ENCODE peak calls at places on chromosomes 7 and 10, in nine cellular contexts. One of them, this sample, is unnamed.

GRCh38 chr7:36015733-36016132 is 137.3 kb upstream of the EEPD1 start:
- DNase-seq in Panc1: no peak
- DNase-seq in cardiac fibroblast: no peak
- DNase-seq in HFF-Myc: no peak
- DNase-seq in A673: no peak
- DNase-seq in body of pancreas: no peak
- DNase-seq in heart left ventricle: no peak
- DNase-seq in bronchial epithelial cell: peak
- DNase-seq in colonic mucosa: no peak
- DNase-seq in this sample: no peak

GRCh38 chr10:71621263-71621751 is 98.3 kb downstream of the C10orf105 start:
- DNase-seq in Panc1: no peak
- DNase-seq in cardiac fibroblast: no peak
- DNase-seq in HFF-Myc: no peak
- DNase-seq in A673: no peak
- DNase-seq in body of pancreas: peak
- DNase-seq in heart left ventricle: no peak
- DNase-seq in bronchial epithelial cell: no peak
- DNase-seq in colonic mucosa: no peak
- DNase-seq in this sample: no peak

GRCh38 chr7:46160861-46161260 is 239.8 kb upstream of the IGFBP3 start:
- DNase-seq in Panc1: no peak
- DNase-seq in cardiac fibroblast: no peak
- DNase-seq in HFF-Myc: no peak
- DNase-seq in A673: no peak
- DNase-seq in body of pancreas: no peak
- DNase-seq in heart left ventricle: no peak
- DNase-seq in bronchial epithelial cell: peak
- DNase-seq in colonic mucosa: no peak
- DNase-seq in this sample: no peak

GRCh38 chr7:8147004-8147403 is 115.0 kb downstream of the ICA1 start:
- DNase-seq in Panc1: no peak
- DNase-seq in cardiac fibroblast: no peak
- DNase-seq in HFF-Myc: no peak
- DNase-seq in A673: peak
- DNase-seq in body of pancreas: no peak
- DNase-seq in heart left ventricle: no peak
- DNase-seq in bronchial epithelial cell: no peak
- DNase-seq in colonic mucosa: no peak
- DNase-seq in this sample: no peak

GRCh38 chr10:110556993-110557601 is 10.4 kb upstream of the SMC3 start:
- DNase-seq in Panc1: no peak
- DNase-seq in cardiac fibroblast: peak
- DNase-seq in HFF-Myc: no peak
- DNase-seq in A673: peak
- DNase-seq in body of pancreas: peak
- DNase-seq in heart left ventricle: no peak
- DNase-seq in bronchial epithelial cell: peak
- DNase-seq in colonic mucosa: peak
- DNase-seq in this sample: no peak

GRCh38 chr7:75971961-75972763 is 22.2 kb downstream of the TMEM120A start:
- DNase-seq in Panc1: no peak
- DNase-seq in cardiac fibroblast: peak
- DNase-seq in HFF-Myc: no peak
- DNase-seq in A673: peak
- DNase-seq in body of pancreas: no peak
- DNase-seq in heart left ventricle: peak
- DNase-seq in bronchial epithelial cell: no peak
- DNase-seq in colonic mucosa: peak
- DNase-seq in this sample: no peak

GRCh38 chr7:112358456-112358855 is 91.8 kb upstream of the IFRD1 start:
- DNase-seq in Panc1: no peak
- DNase-seq in cardiac fibroblast: no peak
- DNase-seq in HFF-Myc: no peak
- DNase-seq in A673: no peak
- DNase-seq in body of pancreas: no peak
- DNase-seq in heart left ventricle: no peak
- DNase-seq in bronchial epithelial cell: peak
- DNase-seq in colonic mucosa: no peak
- DNase-seq in this sample: no peak

GRCh38 chr10:132098539-132099421 is 33.0 kb downstream of the JAKMIP3 start:
- DNase-seq in Panc1: no peak
- DNase-seq in cardiac fibroblast: no peak
- DNase-seq in HFF-Myc: no peak
- DNase-seq in A673: no peak
- DNase-seq in body of pancreas: no peak
- DNase-seq in heart left ventricle: no peak
- DNase-seq in bronchial epithelial cell: no peak
- DNase-seq in colonic mucosa: no peak
- DNase-seq in this sample: no peak

GRCh38 chr10:29083096-29083495 is 205.8 kb upstream of the LYZL1 start:
- DNase-seq in Panc1: no peak
- DNase-seq in cardiac fibroblast: no peak
- DNase-seq in HFF-Myc: no peak
- DNase-seq in A673: no peak
- DNase-seq in body of pancreas: no peak
- DNase-seq in heart left ventricle: no peak
- DNase-seq in bronchial epithelial cell: no peak
- DNase-seq in colonic mucosa: no peak
- DNase-seq in this sample: no peak

GRCh38 chr7:504221-505081 is 15.2 kb downstream of the PDGFA start:
- DNase-seq in Panc1: no peak
- DNase-seq in cardiac fibroblast: no peak
- DNase-seq in HFF-Myc: no peak
- DNase-seq in A673: no peak
- DNase-seq in body of pancreas: peak
- DNase-seq in heart left ventricle: no peak
- DNase-seq in bronchial epithelial cell: no peak
- DNase-seq in colonic mucosa: peak
- DNase-seq in this sample: no peak

GRCh38 chr7:97004931-97005763 is at the start of gene DLX6:
- DNase-seq in Panc1: peak
- DNase-seq in cardiac fibroblast: no peak
- DNase-seq in HFF-Myc: no peak
- DNase-seq in A673: peak
- DNase-seq in body of pancreas: peak
- DNase-seq in heart left ventricle: no peak
- DNase-seq in bronchial epithelial cell: no peak
- DNase-seq in colonic mucosa: peak
- DNase-seq in this sample: no peak

GRCh38 chr10:100728928-100729876 is 16.2 kb upstream of the PAX2 start:
- DNase-seq in Panc1: no peak
- DNase-seq in cardiac fibroblast: peak
- DNase-seq in HFF-Myc: no peak
- DNase-seq in A673: peak
- DNase-seq in body of pancreas: peak
- DNase-seq in heart left ventricle: no peak
- DNase-seq in bronchial epithelial cell: peak
- DNase-seq in colonic mucosa: peak
- DNase-seq in this sample: no peak
- H3K4me3 ChIP-seq in Panc1: peak
- H3K4me3 ChIP-seq in cardiac fibroblast: no peak
- H3K4me3 ChIP-seq in HFF-Myc: no peak
- H3K4me3 ChIP-seq in A673: peak
- H3K4me3 ChIP-seq in body of pancreas: no peak
- H3K4me3 ChIP-seq in heart left ventricle: peak
- H3K4me3 ChIP-seq in bronchial epithelial cell: no peak
- H3K4me3 ChIP-seq in colonic mucosa: no peak
- H3K4me3 ChIP-seq in this sample: peak

GRCh38 chr7:121099572-121099971 is 111.1 kb downstream of the CPED1 start:
- DNase-seq in Panc1: no peak
- DNase-seq in cardiac fibroblast: no peak
- DNase-seq in HFF-Myc: no peak
- DNase-seq in A673: no peak
- DNase-seq in body of pancreas: no peak
- DNase-seq in heart left ventricle: no peak
- DNase-seq in bronchial epithelial cell: no peak
- DNase-seq in colonic mucosa: no peak
- DNase-seq in this sample: no peak
- TF ChIP-seq CTCF in Panc1: no peak
- TF ChIP-seq CTCF in cardiac fibroblast: peak
- TF ChIP-seq CTCF in HFF-Myc: peak
- TF ChIP-seq CTCF in A673: peak
- TF ChIP-seq CTCF in body of pancreas: no peak
- TF ChIP-seq CTCF in heart left ventricle: no peak
- TF ChIP-seq CTCF in bronchial epithelial cell: no peak
- TF ChIP-seq CTCF in colonic mucosa: no peak
- TF ChIP-seq CTCF in this sample: peak

GRCh38 chr7:149622444-149623210 is 125.0 kb upstream of the ZNF746 start:
- DNase-seq in Panc1: no peak
- DNase-seq in cardiac fibroblast: no peak
- DNase-seq in HFF-Myc: no peak
- DNase-seq in A673: no peak
- DNase-seq in body of pancreas: no peak
- DNase-seq in heart left ventricle: no peak
- DNase-seq in bronchial epithelial cell: no peak
- DNase-seq in colonic mucosa: no peak
- DNase-seq in this sample: no peak
- H3K4me3 ChIP-seq in Panc1: peak
- H3K4me3 ChIP-seq in cardiac fibroblast: peak
- H3K4me3 ChIP-seq in HFF-Myc: peak
- H3K4me3 ChIP-seq in A673: peak
- H3K4me3 ChIP-seq in body of pancreas: no peak
- H3K4me3 ChIP-seq in heart left ventricle: peak
- H3K4me3 ChIP-seq in bronchial epithelial cell: peak
- H3K4me3 ChIP-seq in colonic mucosa: no peak
- H3K4me3 ChIP-seq in this sample: peak

GRCh38 chr10:74991435-74991834 is 120.0 kb upstream of the SAMD8 start:
- DNase-seq in Panc1: peak
- DNase-seq in cardiac fibroblast: peak
- DNase-seq in HFF-Myc: peak
- DNase-seq in A673: peak
- DNase-seq in body of pancreas: no peak
- DNase-seq in heart left ventricle: no peak
- DNase-seq in bronchial epithelial cell: peak
- DNase-seq in colonic mucosa: no peak
- DNase-seq in this sample: peak
- TF ChIP-seq CTCF in Panc1: peak
- TF ChIP-seq CTCF in cardiac fibroblast: peak
- TF ChIP-seq CTCF in HFF-Myc: peak
- TF ChIP-seq CTCF in A673: peak
- TF ChIP-seq CTCF in body of pancreas: no peak
- TF ChIP-seq CTCF in heart left ventricle: no peak
- TF ChIP-seq CTCF in bronchial epithelial cell: peak
- TF ChIP-seq CTCF in colonic mucosa: peak
- TF ChIP-seq CTCF in this sample: peak

GRCh38 chr10:69657866-69658265 is 27.8 kb downstream of the FAM241B start:
- DNase-seq in Panc1: no peak
- DNase-seq in cardiac fibroblast: no peak
- DNase-seq in HFF-Myc: no peak
- DNase-seq in A673: no peak
- DNase-seq in body of pancreas: no peak
- DNase-seq in heart left ventricle: no peak
- DNase-seq in bronchial epithelial cell: no peak
- DNase-seq in colonic mucosa: no peak
- DNase-seq in this sample: no peak

GRCh38 chr10:69659286-69660027 is 29.4 kb downstream of the FAM241B start:
- DNase-seq in Panc1: no peak
- DNase-seq in cardiac fibroblast: no peak
- DNase-seq in HFF-Myc: no peak
- DNase-seq in A673: no peak
- DNase-seq in body of pancreas: no peak
- DNase-seq in heart left ventricle: no peak
- DNase-seq in bronchial epithelial cell: no peak
- DNase-seq in colonic mucosa: no peak
- DNase-seq in this sample: no peak

GRCh38 chr10:69661414-69662172 is 31.5 kb downstream of the FAM241B start:
- DNase-seq in Panc1: no peak
- DNase-seq in cardiac fibroblast: no peak
- DNase-seq in HFF-Myc: no peak
- DNase-seq in A673: no peak
- DNase-seq in body of pancreas: no peak
- DNase-seq in heart left ventricle: no peak
- DNase-seq in bronchial epithelial cell: no peak
- DNase-seq in colonic mucosa: no peak
- DNase-seq in this sample: no peak

GRCh38 chr10:69662173-69662685 is 32.2 kb downstream of the FAM241B start:
- DNase-seq in Panc1: no peak
- DNase-seq in cardiac fibroblast: no peak
- DNase-seq in HFF-Myc: no peak
- DNase-seq in A673: no peak
- DNase-seq in body of pancreas: no peak
- DNase-seq in heart left ventricle: no peak
- DNase-seq in bronchial epithelial cell: no peak
- DNase-seq in colonic mucosa: no peak
- DNase-seq in this sample: no peak

GRCh38 chr10:69660296-69660695 is 30.2 kb downstream of the FAM241B start:
- DNase-seq in Panc1: no peak
- DNase-seq in cardiac fibroblast: no peak
- DNase-seq in HFF-Myc: no peak
- DNase-seq in A673: no peak
- DNase-seq in body of pancreas: no peak
- DNase-seq in heart left ventricle: no peak
- DNase-seq in bronchial epithelial cell: no peak
- DNase-seq in colonic mucosa: no peak
- DNase-seq in this sample: no peak
- H3K4me3 ChIP-seq in Panc1: no peak
- H3K4me3 ChIP-seq in cardiac fibroblast: no peak
- H3K4me3 ChIP-seq in HFF-Myc: no peak
- H3K4me3 ChIP-seq in A673: no peak
- H3K4me3 ChIP-seq in body of pancreas: no peak
- H3K4me3 ChIP-seq in heart left ventricle: no peak
- H3K4me3 ChIP-seq in bronchial epithelial cell: no peak
- H3K4me3 ChIP-seq in colonic mucosa: no peak
- H3K4me3 ChIP-seq in this sample: no peak

GRCh38 chr7:149845257-149845980 is 7.2 kb downstream of the ZNF862 start:
- DNase-seq in Panc1: no peak
- DNase-seq in cardiac fibroblast: peak
- DNase-seq in HFF-Myc: no peak
- DNase-seq in A673: no peak
- DNase-seq in body of pancreas: no peak
- DNase-seq in heart left ventricle: no peak
- DNase-seq in bronchial epithelial cell: no peak
- DNase-seq in colonic mucosa: no peak
- DNase-seq in this sample: no peak
- TF ChIP-seq CTCF in Panc1: no peak
- TF ChIP-seq CTCF in cardiac fibroblast: no peak
- TF ChIP-seq CTCF in HFF-Myc: no peak
- TF ChIP-seq CTCF in A673: no peak
- TF ChIP-seq CTCF in body of pancreas: no peak
- TF ChIP-seq CTCF in heart left ventricle: no peak
- TF ChIP-seq CTCF in bronchial epithelial cell: no peak
- TF ChIP-seq CTCF in colonic mucosa: no peak
- TF ChIP-seq CTCF in this sample: no peak

DNA sequence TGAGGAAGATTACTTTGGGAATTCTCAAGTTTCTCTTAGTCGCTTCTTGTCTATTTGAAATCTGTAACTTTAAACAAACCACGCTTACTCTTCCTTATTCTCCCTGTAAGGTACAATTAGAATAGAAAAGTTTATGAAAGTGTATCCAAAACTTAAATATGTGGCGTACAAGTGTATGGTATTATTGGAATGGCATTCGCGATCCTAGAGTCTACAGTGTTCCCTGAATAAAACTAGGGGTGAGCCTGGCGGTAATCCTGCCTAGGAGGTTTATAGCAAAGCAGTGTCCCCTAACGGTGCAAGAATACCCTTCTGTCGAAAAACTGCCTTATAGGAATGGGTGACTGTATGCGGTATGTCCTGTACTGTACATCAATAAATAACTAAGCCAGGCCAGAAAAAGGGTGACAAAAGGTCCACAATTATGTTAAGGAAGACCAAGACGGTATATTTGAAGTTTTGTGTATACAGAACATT is 1.2 kb downstream of the TASOR2 start:
- DNase-seq in Panc1: no peak
- DNase-seq in cardiac fibroblast: peak
- DNase-seq in HFF-Myc: no peak
- DNase-seq in A673: peak
- DNase-seq in body of pancreas: no peak
- DNase-seq in heart left ventricle: no peak
- DNase-seq in bronchial epithelial cell: peak
- DNase-seq in colonic mucosa: no peak
- DNase-seq in this sample: no peak
- H3K4me3 ChIP-seq in Panc1: peak
- H3K4me3 ChIP-seq in cardiac fibroblast: peak
- H3K4me3 ChIP-seq in HFF-Myc: peak
- H3K4me3 ChIP-seq in A673: peak
- H3K4me3 ChIP-seq in body of pancreas: peak
- H3K4me3 ChIP-seq in heart left ventricle: peak
- H3K4me3 ChIP-seq in bronchial epithelial cell: peak
- H3K4me3 ChIP-seq in colonic mucosa: peak
- H3K4me3 ChIP-seq in this sample: peak

This sample was measured in epithelial cell of proximal tubule.